ENCODE peak calls at places on chromosomes 2 and 18, in six cellular contexts. One of them, this sample, is unnamed.

GRCh38 chr18:598053-598665 is 1.4 kb downstream of the CLUL1 start:
- DNase-seq in MM.1S: no peak
- DNase-seq in HCT116: no peak
- DNase-seq in SK-N-SH: no peak
- DNase-seq in neural progenitor cell: no peak
- DNase-seq in PC-3: no peak
- DNase-seq in this sample: no peak

GRCh38 chr18:60130289-60130688 is 230.5 kb downstream of the PMAIP1 start:
- DNase-seq in PC-3: no peak
- DNase-seq in SK-N-SH: no peak
- DNase-seq in MM.1S: no peak
- DNase-seq in neural progenitor cell: peak; percentile 6
- DNase-seq in HCT116: no peak
- DNase-seq in this sample: no peak

GRCh38 chr2:210955591-210955990 is 399.2 kb downstream of the CPS1 start:
- DNase-seq in SK-N-SH: no peak
- DNase-seq in MM.1S: no peak
- DNase-seq in PC-3: peak; percentile 76
- DNase-seq in HCT116: peak; percentile 15
- DNase-seq in neural progenitor cell: no peak
- DNase-seq in this sample: peak; percentile 53

GRCh38 chr2:106160786-106161261 is 33.3 kb downstream of the UXS1 start:
- DNase-seq in SK-N-SH: no peak
- DNase-seq in neural progenitor cell: no peak
- DNase-seq in PC-3: no peak
- DNase-seq in HCT116: no peak
- DNase-seq in MM.1S: no peak
- DNase-seq in this sample: no peak

GRCh38 chr2:57177176-57177575 is 869.4 kb upstream of the VRK2 start:
- DNase-seq in PC-3: no peak
- DNase-seq in SK-N-SH: no peak
- DNase-seq in neural progenitor cell: no peak
- DNase-seq in MM.1S: no peak
- DNase-seq in HCT116: no peak
- DNase-seq in this sample: no peak

GRCh38 chr2:47031909-47032668 is 116.5 kb upstream of the MCFD2 start:
- DNase-seq in neural progenitor cell: no peak
- DNase-seq in MM.1S: no peak
- DNase-seq in HCT116: no peak
- DNase-seq in PC-3: peak; percentile 10
- DNase-seq in SK-N-SH: no peak
- DNase-seq in this sample: peak; percentile 26

GRCh38 chr2:200667397-200667796 is 81.6 kb downstream of the AOX1 start:
- DNase-seq in neural progenitor cell: no peak
- DNase-seq in PC-3: no peak
- DNase-seq in HCT116: no peak
- DNase-seq in MM.1S: no peak
- DNase-seq in SK-N-SH: no peak
- DNase-seq in this sample: no peak

GRCh38 chr2:233458826-233459225 is 104.5 kb downstream of the DGKD start:
- DNase-seq in neural progenitor cell: no peak
- DNase-seq in MM.1S: no peak
- DNase-seq in HCT116: no peak
- DNase-seq in SK-N-SH: no peak
- DNase-seq in PC-3: no peak
- DNase-seq in this sample: no peak

GRCh38 chr18:63051928-63052327 is 267.6 kb downstream of the BCL2 start:
- DNase-seq in neural progenitor cell: no peak
- DNase-seq in SK-N-SH: no peak
- DNase-seq in HCT116: no peak
- DNase-seq in PC-3: no peak
- DNase-seq in MM.1S: no peak
- DNase-seq in this sample: no peak

GRCh38 chr2:10083692-10084566 is 3.7 kb upstream of the CYS1 start:
- DNase-seq in neural progenitor cell: no peak
- DNase-seq in PC-3: no peak
- DNase-seq in MM.1S: no peak
- DNase-seq in HCT116: no peak
- DNase-seq in SK-N-SH: no peak
- DNase-seq in this sample: peak; percentile 24

GRCh38 chr2:106065268-106065982 is 128.7 kb downstream of the UXS1 start:
- DNase-seq in PC-3: no peak
- DNase-seq in neural progenitor cell: peak; percentile 36
- DNase-seq in SK-N-SH: peak; percentile 83
- DNase-seq in HCT116: no peak
- DNase-seq in MM.1S: no peak
- DNase-seq in this sample: no peak

DNA sequence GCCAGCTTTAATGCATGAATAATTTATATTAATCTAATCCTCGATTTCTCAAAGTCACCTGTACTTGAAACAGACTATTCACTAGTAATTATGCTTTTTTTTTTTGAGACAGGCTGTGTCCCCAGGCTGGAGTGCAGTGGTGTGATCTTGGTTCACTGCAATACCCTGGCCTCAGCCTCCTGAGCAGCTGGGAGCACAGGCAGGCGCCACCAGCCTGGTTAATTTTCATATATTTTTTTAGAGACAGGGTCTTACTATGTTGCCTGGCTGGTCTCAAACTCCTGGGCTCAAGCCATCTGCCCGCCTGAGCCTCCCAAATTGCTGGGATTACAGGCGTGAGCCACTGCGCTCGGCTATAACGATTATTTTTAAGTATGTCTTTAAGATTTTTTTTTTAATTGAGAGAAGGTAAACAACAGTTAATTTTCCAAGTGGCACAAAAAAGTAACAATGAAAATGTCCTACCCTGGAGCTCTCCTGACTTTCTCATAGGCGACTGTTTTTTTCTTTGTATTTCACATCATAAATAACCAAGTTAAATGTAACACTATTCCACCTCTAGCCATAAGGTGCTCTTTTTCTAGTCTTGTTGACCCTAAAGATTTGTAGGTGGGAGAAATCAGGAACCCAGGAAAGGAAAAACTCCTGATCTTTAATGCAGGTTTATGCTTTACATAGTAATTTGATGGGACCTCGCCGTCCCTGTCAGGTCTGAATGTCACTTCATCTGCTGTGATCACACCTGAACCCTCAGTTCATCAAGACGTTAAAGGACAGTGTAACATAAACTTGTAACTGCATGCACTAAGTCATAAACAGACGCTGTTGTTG is 1.3 kb upstream of the ANKRD12 start:
- DNase-seq in PC-3: no peak
- DNase-seq in neural progenitor cell: no peak
- DNase-seq in HCT116: no peak
- DNase-seq in MM.1S: no peak
- DNase-seq in SK-N-SH: no peak
- DNase-seq in this sample: no peak
- TF ChIP-seq EZH2phosphoT487 in PC-3: no peak
- TF ChIP-seq EZH2phosphoT487 in neural progenitor cell: no peak
- TF ChIP-seq EZH2phosphoT487 in HCT116: no peak
- TF ChIP-seq EZH2phosphoT487 in MM.1S: no peak
- TF ChIP-seq EZH2phosphoT487 in SK-N-SH: no peak
- TF ChIP-seq EZH2phosphoT487 in this sample: no peak

DNA sequence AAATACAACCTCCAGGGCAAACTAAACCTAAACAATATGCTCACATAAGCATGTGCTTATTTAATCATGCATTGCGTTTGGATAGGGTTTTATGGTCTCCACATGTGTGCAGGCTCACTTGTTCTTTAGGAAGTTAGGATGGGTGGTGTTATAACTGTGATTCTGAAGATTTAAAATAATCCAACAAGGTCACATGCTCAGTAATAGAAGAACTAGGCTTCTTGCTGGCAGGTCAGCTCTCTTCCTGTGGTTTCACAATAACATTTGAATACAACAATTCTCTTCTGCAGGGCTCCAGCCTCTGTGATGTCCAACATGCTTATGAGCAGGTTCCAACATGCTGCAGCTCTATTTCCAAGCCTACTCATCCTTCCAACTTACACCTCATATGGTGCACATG is 84.0 kb downstream of the MYL12B start:
- DNase-seq in PC-3: no peak
- DNase-seq in SK-N-SH: no peak
- DNase-seq in neural progenitor cell: no peak
- DNase-seq in MM.1S: no peak
- DNase-seq in HCT116: no peak
- DNase-seq in this sample: no peak
- H3K9ac ChIP-seq in PC-3: no peak overlapping the region
- H3K9ac ChIP-seq in SK-N-SH: no peak overlapping the region
- H3K9ac ChIP-seq in neural progenitor cell: no peak overlapping the region
- H3K9ac ChIP-seq in MM.1S: no peak overlapping the region
- H3K9ac ChIP-seq in HCT116: no peak overlapping the region
- H3K9ac ChIP-seq in this sample: no peak overlapping the region

GRCh38 chr2:112622528-112622849 is 23.2 kb upstream of the SLC20A1 start:
- DNase-seq in SK-N-SH: no peak
- DNase-seq in HCT116: no peak
- DNase-seq in PC-3: peak; percentile 88
- DNase-seq in neural progenitor cell: no peak
- DNase-seq in MM.1S: no peak
- DNase-seq in this sample: peak; percentile 95

GRCh38 chr2:112627060-112628040 is 18.4 kb upstream of the SLC20A1 start:
- DNase-seq in HCT116: no peak
- DNase-seq in PC-3: peak; percentile 96
- DNase-seq in MM.1S: no peak
- DNase-seq in SK-N-SH: no peak
- DNase-seq in neural progenitor cell: no peak
- DNase-seq in this sample: peak; percentile 98

GRCh38 chr2:112626604-112627059 is 19.1 kb upstream of the SLC20A1 start:
- DNase-seq in neural progenitor cell: peak; percentile 68
- DNase-seq in SK-N-SH: peak; percentile 79
- DNase-seq in HCT116: no peak
- DNase-seq in PC-3: peak; percentile 72
- DNase-seq in MM.1S: peak; percentile 44
- DNase-seq in this sample: peak; percentile 82

GRCh38 chr2:112623913-112624777 is 21.6 kb upstream of the SLC20A1 start:
- DNase-seq in MM.1S: peak; percentile 59
- DNase-seq in PC-3: peak; percentile 94
- DNase-seq in HCT116: peak; percentile 56
- DNase-seq in SK-N-SH: no peak
- DNase-seq in neural progenitor cell: no peak
- DNase-seq in this sample: peak; percentile 95

GRCh38 chr2:112625474-112626114 is 20.1 kb upstream of the SLC20A1 start:
- DNase-seq in neural progenitor cell: no peak
- DNase-seq in MM.1S: no peak
- DNase-seq in SK-N-SH: no peak
- DNase-seq in PC-3: no peak
- DNase-seq in HCT116: no peak
- DNase-seq in this sample: peak; percentile 7
- H3K27ac ChIP-seq in neural progenitor cell: no peak overlapping the region
- H3K27ac ChIP-seq in MM.1S: no peak overlapping the region
- H3K27ac ChIP-seq in SK-N-SH: peak overlapping the region; percentile 94
- H3K27ac ChIP-seq in PC-3: peak overlapping the region; percentile 94
- H3K27ac ChIP-seq in HCT116: peak overlapping the region; percentile 32
- H3K27ac ChIP-seq in this sample: peak overlapping the region; percentile 90

DNA sequence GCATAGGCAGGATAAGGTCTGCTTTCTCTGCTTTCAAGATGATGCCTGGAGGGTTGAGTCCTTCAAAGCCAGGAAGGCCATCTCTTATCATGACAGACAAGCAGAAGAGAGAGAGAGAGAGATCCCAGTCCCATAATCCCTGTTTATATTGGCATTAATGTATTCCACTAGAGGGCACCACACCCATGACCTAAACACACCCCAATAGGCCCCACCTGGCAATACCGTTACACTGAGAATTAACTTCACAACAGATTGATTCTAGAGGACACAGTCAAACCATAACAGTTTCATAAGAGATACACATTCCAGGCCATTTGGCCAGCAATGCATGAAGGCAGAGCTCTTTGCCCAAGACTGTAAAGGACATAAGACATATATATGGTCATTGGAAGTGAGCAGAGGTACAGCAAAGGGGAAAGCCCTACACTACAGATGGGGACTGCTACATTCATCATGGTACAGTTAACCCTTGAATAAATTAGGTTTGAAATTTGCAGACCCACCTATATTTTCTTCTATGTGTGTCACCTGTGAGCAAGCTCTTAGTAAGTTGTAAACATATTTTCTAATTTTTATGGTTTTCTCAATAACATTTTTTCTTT is 1516.1 kb downstream of the RPIA start:
- DNase-seq in SK-N-SH: peak; percentile 20
- DNase-seq in neural progenitor cell: no peak
- DNase-seq in MM.1S: peak; percentile 47
- DNase-seq in PC-3: peak; percentile 33
- DNase-seq in HCT116: no peak
- DNase-seq in this sample: peak; percentile 18
- TF ChIP-seq EZH2phosphoT487 in SK-N-SH: no peak
- TF ChIP-seq EZH2phosphoT487 in neural progenitor cell: no peak
- TF ChIP-seq EZH2phosphoT487 in MM.1S: no peak
- TF ChIP-seq EZH2phosphoT487 in PC-3: no peak
- TF ChIP-seq EZH2phosphoT487 in HCT116: no peak
- TF ChIP-seq EZH2phosphoT487 in this sample: no peak

GRCh38 chr2:190882327-190882766 is 1.7 kb downstream of the GLS start:
- DNase-seq in PC-3: no peak
- DNase-seq in SK-N-SH: no peak
- DNase-seq in HCT116: no peak
- DNase-seq in neural progenitor cell: no peak
- DNase-seq in MM.1S: no peak
- DNase-seq in this sample: no peak

GRCh38 chr2:190881074-190881479 is 456 bp downstream of the GLS start:
- DNase-seq in MM.1S: no peak
- DNase-seq in HCT116: no peak
- DNase-seq in neural progenitor cell: no peak
- DNase-seq in PC-3: no peak
- DNase-seq in SK-N-SH: peak; percentile 64
- DNase-seq in this sample: no peak

GRCh38 chr2:190880374-190881073 is at the start of gene GLS:
- DNase-seq in HCT116: peak; percentile 95
- DNase-seq in SK-N-SH: peak; percentile 95
- DNase-seq in neural progenitor cell: peak; percentile 98
- DNase-seq in PC-3: peak; percentile 98
- DNase-seq in MM.1S: peak; percentile 98
- DNase-seq in this sample: peak; percentile 98

GRCh38 chr2:190881480-190882326 is 1.1 kb downstream of the GLS start:
- DNase-seq in SK-N-SH: peak; percentile 82
- DNase-seq in MM.1S: peak; percentile 91
- DNase-seq in PC-3: peak; percentile 77
- DNase-seq in HCT116: peak; percentile 73
- DNase-seq in neural progenitor cell: peak; percentile 69
- DNase-seq in this sample: peak; percentile 89

GRCh38 chr2:190882831-190883582 is 2.4 kb downstream of the GLS start:
- DNase-seq in PC-3: peak; percentile 35
- DNase-seq in SK-N-SH: no peak
- DNase-seq in neural progenitor cell: peak; percentile 40
- DNase-seq in HCT116: no peak
- DNase-seq in MM.1S: peak; percentile 10
- DNase-seq in this sample: peak; percentile 41
- H3K9ac ChIP-seq in PC-3: peak overlapping the region; percentile 86
- H3K9ac ChIP-seq in SK-N-SH: peak overlapping the region; percentile 80
- H3K9ac ChIP-seq in neural progenitor cell: no peak overlapping the region
- H3K9ac ChIP-seq in HCT116: peak overlapping the region; percentile 82
- H3K9ac ChIP-seq in MM.1S: peak overlapping the region; percentile 94
- H3K9ac ChIP-seq in this sample: peak overlapping the region; percentile 89

DNA sequence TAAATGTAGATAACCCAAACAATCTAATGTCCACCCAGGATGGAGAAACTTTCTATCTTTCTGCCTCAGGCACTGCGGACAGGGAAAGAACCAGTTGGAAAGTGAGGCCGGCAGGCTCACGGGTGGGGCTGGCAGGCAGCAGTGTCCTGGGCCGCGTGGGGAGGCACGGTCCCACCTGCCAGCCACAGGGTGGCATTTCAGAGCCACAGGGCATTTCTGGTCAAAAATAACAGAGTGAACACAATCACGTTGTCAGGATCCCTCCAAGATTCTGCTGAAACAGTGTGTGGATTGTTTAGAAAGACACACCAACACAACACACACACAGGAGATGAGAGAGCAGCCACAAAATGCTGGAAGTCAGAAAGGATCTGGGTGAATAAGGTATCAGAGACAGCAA is 174.1 kb downstream of the HDAC4 start:
- DNase-seq in SK-N-SH: no peak
- DNase-seq in HCT116: no peak
- DNase-seq in MM.1S: no peak
- DNase-seq in PC-3: no peak
- DNase-seq in neural progenitor cell: no peak
- DNase-seq in this sample: peak; percentile 18
- H3K27ac ChIP-seq in SK-N-SH: no peak overlapping the region
- H3K27ac ChIP-seq in HCT116: no peak overlapping the region
- H3K27ac ChIP-seq in MM.1S: no peak overlapping the region
- H3K27ac ChIP-seq in PC-3: no peak overlapping the region
- H3K27ac ChIP-seq in neural progenitor cell: no peak overlapping the region
- H3K27ac ChIP-seq in this sample: peak overlapping the region; percentile 53

This sample was measured in GM23248.